ENCODE peak calls at places on chromosomes 13 and 19, in seven cellular contexts. M, L, Q, W, S, E and P are unnamed samples.

GRCh38 chr19:46603752-46604241 is 2.7 kb downstream of the CALM3 start:
- DNase-seq in W (no peak), S (no peak), Q (no peak), L (no peak), E (no peak), M (no peak), P (no peak)

GRCh38 chr19:35318679-35319448 is 10.1 kb upstream of the CD22 start:
- DNase-seq in S (no peak), E (no peak), W (peak), L (peak), M (peak), Q (no peak), P (peak)

GRCh38 chr13:97430296-97430695 is 3.7 kb upstream of the RAP2A start:
- DNase-seq in S (no peak), Q (no peak), L (no peak), E (peak), M (no peak), W (no peak), P (no peak)

GRCh38 chr13:28499579-28499978 is 4.7 kb upstream of the FLT1 start:
- DNase-seq in S (no peak), E (no peak), Q (no peak), W (peak), L (no peak), M (peak), P (no peak)

GRCh38 chr19:51788936-51789795 is 5.8 kb upstream of the FPR3 start:
- DNase-seq in Q (no peak), E (no peak), M (no peak), W (no peak), S (no peak), L (no peak), P (peak)

GRCh38 chr13:98997738-98998641 is 20.1 kb upstream of the DOCK9 start:
- DNase-seq in S (no peak), M (peak), Q (no peak), W (no peak), L (no peak), E (no peak), P (no peak)

GRCh38 chr13:28100149-28101121 is at the start of gene FLT3:
- DNase-seq in E (peak), S (peak), M (peak), W (peak), L (no peak), Q (peak), P (peak)

GRCh38 chr13:62309904-62310303 is 894.3 kb upstream of the PCDH20 start:
- DNase-seq in S (no peak), W (no peak), M (no peak), E (no peak), L (no peak), Q (no peak), P (no peak)

GRCh38 chr13:32878172-32878571 is 138.1 kb upstream of the KL start:
- DNase-seq in M (peak), L (no peak), E (no peak), S (no peak), Q (no peak), W (no peak), P (peak)

GRCh38 chr13:51818771-51819511 is 15.0 kb upstream of the DHRS12 start:
- DNase-seq in Q (no peak), W (no peak), E (no peak), M (peak), L (no peak), S (peak), P (peak)

GRCh38 chr13:106917673-106918652 is 350.0 kb upstream of the ARGLU1 start:
- DNase-seq in S (peak), M (peak), Q (peak), W (peak), L (peak), E (no peak), P (peak)

GRCh38 chr19:3585301-3586123 is at the start of gene GIPC3:
- DNase-seq in L (no peak), M (no peak), W (no peak), Q (no peak), S (peak), E (no peak), P (no peak)

GRCh38 chr19:2734589-2735288 is 5.1 kb downstream of the SLC39A3 start:
- DNase-seq in S (no peak), Q (no peak), W (no peak), M (no peak), L (no peak), E (no peak), P (no peak)

GRCh38 chr19:34393031-34393430 is 11.2 kb upstream of the PDCD2L start:
- DNase-seq in Q (no peak), S (no peak), M (no peak), E (no peak), W (no peak), L (no peak), P (no peak)

GRCh38 chr19:35134601-35135091 is at the start of gene LGI4:
- DNase-seq in W (no peak), Q (no peak), S (no peak), L (no peak), E (no peak), M (no peak), P (no peak)

GRCh38 chr19:45767410-45767880 is 1.6 kb downstream of the SIX5 start:
- DNase-seq in Q (no peak), S (no peak), L (peak), E (no peak), M (peak), W (peak), P (peak)

GRCh38 chr19:6239401-6239844 is 40.4 kb downstream of the MLLT1 start:
- DNase-seq in S (no peak), Q (no peak), L (no peak), W (no peak), E (no peak), M (no peak), P (no peak)

GRCh38 chr13:95644611-95645052 is at the start of gene DZIP1:
- DNase-seq in M (peak), L (peak), E (peak), S (no peak), Q (no peak), W (peak), P (peak)

GRCh38 chr13:21735621-21736401 is 64.9 kb downstream of the FGF9 start:
- DNase-seq in S (no peak), E (peak), Q (no peak), M (no peak), L (no peak), W (no peak), P (no peak)

GRCh38 chr13:101917475-101917810 is 465.0 kb downstream of the ITGBL1 start:
- DNase-seq in E (no peak), W (no peak), Q (no peak), S (no peak), M (no peak), L (no peak), P (no peak)

GRCh38 chr13:33016414-33017409 is at the start of gene KL:
- DNase-seq in W (peak), L (peak), S (no peak), Q (no peak), M (no peak), E (no peak), P (no peak)

GRCh38 chr19:38304866-38305429 is 897 bp downstream of the C19orf33 start:
- DNase-seq in Q (no peak), M (no peak), S (no peak), E (no peak), W (no peak), L (peak), P (no peak)

GRCh38 chr13:39998166-39998565 is 342.7 kb downstream of the COG6 start:
- DNase-seq in W (no peak), M (no peak), S (no peak), L (no peak), E (no peak), Q (peak), P (no peak)

GRCh38 chr19:32866564-32867265 is 2.9 kb downstream of the SLC7A9 start:
- DNase-seq in S (no peak), L (no peak), E (no peak), Q (no peak), M (no peak), W (no peak), P (no peak)